ENCODE peak calls at places on chromosome 11, in four cellular contexts. X is HL-60, M is K562, D is GM12878. Z is an unnamed sample.

GRCh38 chr11:9046376-9046775 is 42.6 kb upstream of the NRIP3 start:
- DNase-seq in X (no peak), M (no peak), D (no peak), Z (no peak)

GRCh38 chr11:121293276-121293569 is 652 bp downstream of the SC5D start:
- DNase-seq in X (no peak), M (no peak), D (no peak), Z (no peak)

GRCh38 chr11:134562176-134562575 is 150.1 kb upstream of the B3GAT1 start:
- DNase-seq in X (no peak), M (no peak), D (no peak), Z (no peak)

GRCh38 chr11:16739326-16739875 is 954 bp downstream of the C11orf58 start:
- DNase-seq in X (no peak), M (no peak), D (no peak), Z (no peak)

GRCh38 chr11:11842426-11843008 is 745 bp downstream of the USP47 start:
- DNase-seq in X (peak; percentile 55), M (peak; percentile 18), D (peak; percentile 45), Z (peak; percentile 21)

GRCh38 chr11:125305346-125305745 is 140.8 kb downstream of the PKNOX2 start:
- DNase-seq in X (no peak), M (no peak), D (no peak), Z (no peak)

GRCh38 chr11:63635762-63636465 is 21.7 kb upstream of the PLAAT3 start:
- DNase-seq in X (peak; percentile 34), M (peak; percentile 63), D (peak; percentile 20), Z (peak; percentile 37)

GRCh38 chr11:126501641-126502040 is 146.2 kb downstream of the ST3GAL4 start:
- DNase-seq in X (no peak), M (no peak), D (no peak), Z (no peak)

GRCh38 chr11:31800398-31801265 is 10.5 kb downstream of the PAX6 start:
- DNase-seq in X (no peak), M (no peak), D (no peak), Z (no peak)

GRCh38 chr11:92550411-92550810 is 325.8 kb downstream of the FAT3 start:
- DNase-seq in X (no peak), M (no peak), D (no peak), Z (no peak)

GRCh38 chr11:118398797-118399564 is 2.4 kb upstream of the ATP5MG start:
- DNase-seq in X (no peak), M (no peak), D (no peak), Z (no peak)

GRCh38 chr11:12409621-12410005 is 32.2 kb downstream of the PARVA start:
- DNase-seq in X (no peak), M (no peak), D (no peak), Z (no peak)

GRCh38 chr11:76787911-76788596 is 4.9 kb downstream of the TSKU start:
- DNase-seq in X (no peak), M (peak; percentile 80), D (no peak), Z (no peak)

GRCh38 chr11:10793470-10794255 is 15.1 kb downstream of the EIF4G2 start:
- DNase-seq in X (no peak), M (no peak), D (no peak), Z (no peak)

GRCh38 chr11:31725176-31725575 is 85.9 kb downstream of the PAX6 start:
- DNase-seq in X (no peak), M (no peak), D (no peak), Z (no peak)

GRCh38 chr11:107713009-107713408 is 1.2 kb upstream of the SLN start:
- DNase-seq in X (no peak), M (no peak), D (no peak), Z (no peak)

GRCh38 chr11:107719062-107719461 is 7.2 kb upstream of the SLN start:
- DNase-seq in X (no peak), M (no peak), D (no peak), Z (no peak)

GRCh38 chr11:107719557-107720304 is 7.9 kb upstream of the SLN start:
- DNase-seq in X (no peak), M (no peak), D (no peak), Z (no peak)

GRCh38 chr11:107720305-107720775 is 8.5 kb upstream of the SLN start:
- DNase-seq in X (no peak), M (no peak), D (no peak), Z (no peak)

DNA sequence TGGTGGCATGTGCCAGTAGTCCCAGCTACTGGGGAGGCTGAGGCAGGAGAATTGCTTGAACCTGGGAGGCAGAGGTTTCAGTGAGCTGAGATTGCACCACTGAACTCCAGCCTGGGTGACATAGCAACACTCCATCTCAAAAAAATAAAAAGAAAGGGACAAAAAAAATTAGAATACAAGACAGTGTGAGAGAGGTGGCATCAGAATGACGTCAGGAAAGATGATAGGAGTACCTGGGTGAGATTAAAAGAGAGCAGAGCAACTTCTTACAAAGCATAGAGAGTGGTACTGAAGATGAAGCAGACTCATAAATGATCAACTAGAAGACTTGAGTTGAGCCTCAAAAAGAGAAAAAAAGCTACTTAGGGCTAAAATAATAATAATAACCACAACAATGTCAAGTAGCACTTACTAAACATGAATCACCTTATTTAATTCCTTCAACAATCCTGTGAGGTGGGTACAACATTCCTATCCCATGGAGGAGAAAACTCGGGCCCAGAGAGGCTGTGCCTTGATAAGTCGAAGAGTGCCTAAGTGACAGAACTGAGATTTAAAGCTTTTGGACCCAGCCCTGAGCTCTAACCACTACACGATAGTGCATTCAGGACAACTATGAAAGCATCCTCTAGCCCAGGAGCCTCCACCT is 5.2 kb upstream of the SLN start:
- DNase-seq in X (no peak), M (no peak), D (no peak), Z (no peak)
- TF ChIP-seq SPI1 in X (no peak), M (no peak), D (no peak), Z (no peak)

GRCh38 chr11:33970984-33971466 is 79.1 kb upstream of the LMO2 start:
- DNase-seq in X (no peak), M (peak; percentile 54), D (no peak), Z (peak; percentile 56)
- TF ChIP-seq POLR2AphosphoS5 in X (no peak), M (no peak), D (no peak), Z (no peak)

GRCh38 chr11:66860449-66860831 is 3.6 kb downstream of the LRFN4 start:
- DNase-seq in X (no peak), M (no peak), D (no peak), Z (no peak)

GRCh38 chr11:66859686-66860448 is 3.0 kb downstream of the LRFN4 start:
- DNase-seq in X (no peak), M (no peak), D (no peak), Z (no peak)

GRCh38 chr11:66861774-66862558 is 5.1 kb downstream of the LRFN4 start:
- DNase-seq in X (no peak), M (no peak), D (no peak), Z (no peak)

GRCh38 chr11:66862559-66863037 is 5.7 kb downstream of the LRFN4 start:
- DNase-seq in X (no peak), M (no peak), D (no peak), Z (no peak)

GRCh38 chr11:66861051-66861773 is 4.3 kb downstream of the LRFN4 start:
- DNase-seq in X (no peak), M (no peak), D (no peak), Z (no peak)
- TF ChIP-seq SPI1 in X (no peak), M (no peak), D (no peak), Z (no peak)

GRCh38 chr11:75204685-75205667 is 35.6 kb upstream of the TPBGL start:
- DNase-seq in X (peak; percentile 46), M (peak; percentile 92), D (peak; percentile 8), Z (peak; percentile 82)
- TF ChIP-seq POLR2AphosphoS5 in X (no peak), M (no peak), D (no peak), Z (no peak)

DNA sequence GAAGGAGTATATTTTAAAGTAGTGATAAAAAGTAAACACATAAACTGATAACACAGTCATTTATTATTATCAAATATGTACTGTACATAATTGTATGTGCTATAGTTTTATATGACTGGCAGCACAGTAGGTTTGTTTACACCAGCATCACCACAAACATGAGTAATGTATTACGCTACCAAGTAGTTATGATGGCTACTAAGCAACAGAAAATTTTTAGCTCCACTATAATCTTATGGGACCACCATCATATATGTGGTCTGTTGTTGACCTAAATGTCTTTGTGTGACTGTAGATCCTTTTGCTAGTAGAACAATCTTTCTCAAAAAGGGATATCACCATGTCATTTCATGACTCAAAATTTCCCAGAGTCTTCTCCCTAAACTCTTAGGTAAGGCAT is 93.5 kb downstream of the LARGE2 start:
- DNase-seq in X (no peak), M (no peak), D (no peak), Z (no peak)
- TF ChIP-seq SPI1 in X (no peak), M (no peak), D (no peak), Z (no peak)

DNA sequence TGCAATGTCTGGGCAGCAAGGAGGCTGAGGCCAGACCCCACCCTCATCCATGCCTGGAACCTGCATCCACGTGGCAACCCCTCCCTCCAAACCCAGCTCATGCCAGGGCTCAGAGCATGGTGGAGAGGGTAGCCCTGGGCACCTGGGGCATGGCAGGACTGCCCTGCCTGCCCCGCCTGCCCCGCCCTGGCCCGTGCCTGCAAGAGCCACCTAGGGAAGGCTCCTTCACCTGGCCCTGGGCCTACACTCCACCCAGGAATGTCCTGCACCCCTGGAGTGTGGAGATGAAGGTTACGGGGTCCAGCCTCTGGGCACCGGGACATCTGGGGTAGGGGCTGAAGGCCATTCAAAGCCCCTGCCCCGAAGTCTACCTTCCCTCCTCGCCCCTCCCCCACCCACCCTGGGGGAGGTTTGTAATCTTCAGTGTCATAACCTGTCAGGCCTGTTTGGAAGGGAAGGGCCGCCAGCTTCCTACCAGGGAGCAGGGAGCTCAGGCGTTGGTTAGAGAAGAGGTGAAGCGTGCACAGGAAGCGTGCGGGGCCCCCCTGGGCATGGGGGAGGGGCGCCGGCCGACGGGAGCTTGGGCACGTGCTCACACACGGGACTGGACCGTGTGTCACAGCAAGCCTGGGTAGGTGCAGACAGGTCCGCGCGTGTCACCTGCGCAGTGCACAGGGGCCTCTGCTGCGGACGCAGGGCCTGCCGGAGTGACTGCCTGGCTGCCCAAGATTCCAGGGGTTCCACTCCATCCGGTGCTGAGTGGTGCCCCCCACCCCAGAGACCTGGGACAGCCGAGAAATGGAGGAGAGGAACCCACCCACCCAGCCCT is 30.7 kb upstream of the TH start:
- DNase-seq in X (no peak), M (peak; percentile 36), D (no peak), Z (no peak)
- TF ChIP-seq POLR2AphosphoS5 in X (no peak), M (no peak), D (no peak), Z (no peak)

Z was measured in GM12891.